ENCODE peak calls at places on chromosomes 13 and 19, in four cellular contexts. Y is lung, S is PC-3, G is GM23248. P is an unnamed sample.

GRCh38 chr19:1232652-1233360 is 5.0 kb downstream of the CBARP start:
- DNase-seq in S (peak; percentile 42), Y (no peak), G (peak; percentile 40), P (no peak)

GRCh38 chr13:44382635-44383145 is 9.1 kb downstream of the SERP2 start:
- DNase-seq in S (no peak), G (no peak), Y (no peak), P (no peak)

GRCh38 chr13:67134322-67135129 is 95.6 kb downstream of the PCDH9 start:
- DNase-seq in G (no peak), Y (no peak), S (no peak), P (no peak)

GRCh38 chr19:33388231-33388816 is 14.8 kb downstream of the CEBPG start:
- DNase-seq in Y (no peak), S (no peak), G (no peak), P (no peak)

GRCh38 chr13:51895906-51896888 is 34.4 kb downstream of the CCDC70 start:
- DNase-seq in Y (peak; percentile 55), S (peak; percentile 57), G (peak; percentile 76), P (peak; percentile 39)

GRCh38 chr19:50728084-50728737 is 5.0 kb downstream of the CLEC11A start:
- DNase-seq in Y (no peak), G (peak; percentile 77), S (no peak), P (no peak)

GRCh38 chr13:20412761-20413355 is 112.8 kb downstream of the CRYL1 start:
- DNase-seq in S (peak; percentile 13), G (peak; percentile 20), Y (no peak), P (no peak)

GRCh38 chr13:106753241-106753640 is 185.3 kb upstream of the ARGLU1 start:
- DNase-seq in G (no peak), S (no peak), Y (no peak), P (no peak)

GRCh38 chr13:40982772-40983171 is 36.3 kb downstream of the ELF1 start:
- DNase-seq in S (no peak), G (peak; percentile 44), Y (no peak), P (no peak)

GRCh38 chr19:53193534-53194222 is 520 bp upstream of the ZNF665 start:
- DNase-seq in G (no peak), S (no peak), Y (no peak), P (no peak)

GRCh38 chr13:42498521-42498920 is 75.4 kb upstream of the TNFSF11 start:
- DNase-seq in G (no peak), S (no peak), Y (no peak), P (no peak)

GRCh38 chr13:51607165-51607564 is 22.9 kb downstream of the WDFY2 start:
- DNase-seq in S (no peak), G (no peak), Y (peak; percentile 54), P (no peak)

GRCh38 chr19:35116085-35116801 is 620 bp downstream of the FXYD3 start:
- DNase-seq in G (no peak), S (peak; percentile 76), Y (peak; percentile 67), P (peak; percentile 81)

GRCh38 chr19:35958660-35959039 is 22.5 kb downstream of the LRFN3 start:
- DNase-seq in S (no peak), Y (no peak), G (no peak), P (no peak)

GRCh38 chr19:1244693-1245451 is 3.3 kb downstream of the ATP5F1D start:
- DNase-seq in Y (peak; percentile 77), G (peak; percentile 65), S (no peak), P (no peak)

GRCh38 chr13:79501538-79502232 is 20.7 kb downstream of the NDFIP2 start:
- DNase-seq in S (peak; percentile 14), G (peak; percentile 29), Y (no peak), P (no peak)

GRCh38 chr13:78603240-78603947 is at the start of gene POU4F1:
- DNase-seq in G (no peak), Y (no peak), S (no peak), P (no peak)

GRCh38 chr13:49441846-49442245 is 2.0 kb downstream of the CAB39L start:
- DNase-seq in Y (no peak), S (peak; percentile 63), G (no peak), P (no peak)

GRCh38 chr13:48994731-48995130 is 19.0 kb downstream of the FNDC3A start:
- DNase-seq in G (peak; percentile 37), S (no peak), Y (no peak), P (no peak)

GRCh38 chr13:43835701-43836100 is 43.8 kb downstream of the CCDC122 start:
- DNase-seq in Y (no peak), G (peak; percentile 37), S (no peak), P (no peak)

GRCh38 chr13:67298297-67298696 is 68.2 kb upstream of the PCDH9 start:
- DNase-seq in Y (no peak), G (no peak), S (no peak), P (no peak)

GRCh38 chr19:17889609-17890214 is 18.0 kb downstream of the SLC5A5 start:
- DNase-seq in G (peak; percentile 63), S (peak; percentile 67), Y (no peak), P (peak; percentile 32)

GRCh38 chr19:49422407-49423277 is 599 bp downstream of the PTH2 start:
- DNase-seq in G (peak; percentile 63), S (no peak), Y (no peak), P (no peak)

GRCh38 chr13:71799320-71799719 is 67.7 kb downstream of the DACH1 start:
- DNase-seq in Y (no peak), G (no peak), S (no peak), P (no peak)

GRCh38 chr13:46172531-46172991 is 9.4 kb downstream of the LCP1 start:
- DNase-seq in G (no peak), S (no peak), Y (no peak), P (no peak)

GRCh38 chr19:36939153-36939552 is 23.0 kb downstream of the ZNF568 start:
- DNase-seq in G (no peak), Y (no peak), S (no peak), P (no peak)

GRCh38 chr13:112545866-112546265 is 42.1 kb downstream of the TUBGCP3 start:
- DNase-seq in G (peak; percentile 88), Y (no peak), S (no peak), P (no peak)

GRCh38 chr13:79973533-79973963 is 367.4 kb downstream of the SPRY2 start:
- DNase-seq in Y (no peak), G (peak; percentile 24), S (no peak), P (no peak)

GRCh38 chr13:48315981-48316380 is 12.4 kb downstream of the RB1 start:
- DNase-seq in Y (no peak), G (no peak), S (no peak), P (no peak)

GRCh38 chr13:45231722-45232121 is 30.9 kb upstream of the KCTD4 start:
- DNase-seq in S (no peak), G (peak; percentile 35), Y (no peak), P (no peak)

GRCh38 chr19:49746206-49746958 is 16.7 kb downstream of the TSKS start:
- DNase-seq in G (peak; percentile 29), Y (peak; percentile 46), S (peak; percentile 46), P (no peak)

GRCh38 chr13:95139186-95139585 is 162.1 kb downstream of the ABCC4 start:
- DNase-seq in G (no peak), Y (no peak), S (no peak), P (no peak)

GRCh38 chr19:41224632-41225031 is 5.6 kb downstream of the AXL start:
- DNase-seq in Y (no peak), G (no peak), S (no peak), P (no peak)

GRCh38 chr19:41223431-41224234 is 4.6 kb downstream of the AXL start:
- DNase-seq in Y (no peak), S (peak; percentile 92), G (peak; percentile 91), P (peak; percentile 91)

GRCh38 chr19:41219924-41220567 is 1.0 kb downstream of the AXL start:
- DNase-seq in G (peak; percentile 81), S (peak; percentile 27), Y (no peak), P (peak; percentile 39)

GRCh38 chr19:41221514-41222205 is 2.6 kb downstream of the AXL start:
- DNase-seq in S (no peak), G (no peak), Y (no peak), P (no peak)

DNA sequence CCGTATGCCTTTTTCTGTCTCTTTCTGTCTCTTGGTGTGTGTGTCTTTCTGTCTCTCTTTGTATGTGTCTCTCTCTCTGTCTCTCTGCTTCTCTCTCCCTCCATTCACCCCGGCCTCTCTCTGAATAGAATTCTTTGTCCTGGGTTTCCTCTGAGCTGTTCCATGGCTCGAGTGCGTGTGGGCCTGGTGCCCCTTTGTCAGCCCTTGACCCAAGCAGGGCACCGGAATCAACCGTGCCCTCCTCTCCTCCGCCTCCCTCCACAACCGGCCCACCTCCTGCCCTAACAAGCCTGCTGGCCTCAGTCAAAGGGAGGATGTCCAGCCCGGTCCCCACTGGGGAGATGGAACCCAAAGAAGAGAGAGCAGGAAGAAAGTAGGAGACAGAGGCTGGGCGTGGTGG is 3.2 kb downstream of the AXL start:
- DNase-seq in S (no peak), G (no peak), Y (no peak), P (no peak)
- H3K27ac ChIP-seq in S (peak overlapping the region; percentile 61), G (peak overlapping the region; percentile 92), Y (no peak overlapping the region), P (no peak overlapping the region)

GRCh38 chr13:57629821-57630235 is 1.7 kb upstream of the PCDH17 start:
- DNase-seq in S (peak; percentile 23), G (peak; percentile 67), Y (peak; percentile 81), P (no peak)

GRCh38 chr13:57631607-57632275 is at the start of gene PCDH17:
- DNase-seq in Y (peak; percentile 42), S (no peak), G (peak; percentile 43), P (no peak)

GRCh38 chr13:57629391-57629804 is 2.1 kb upstream of the PCDH17 start:
- DNase-seq in G (peak; percentile 14), Y (no peak), S (no peak), P (no peak)

GRCh38 chr13:57632276-57633140 is 964 bp downstream of the PCDH17 start:
- DNase-seq in S (no peak), G (no peak), Y (no peak), P (no peak)

GRCh38 chr13:57630661-57631606 is 610 bp upstream of the PCDH17 start:
- DNase-seq in S (peak; percentile 14), Y (no peak), G (peak; percentile 23), P (no peak)
- H3K27me3 ChIP-seq in S (peaks cover 58% of the 10 kb centered on the region), Y (peaks cover 5% of the 10 kb centered on the region), G (peaks cover 74% of the 10 kb centered on the region), P (no peaks in the 10 kb centered on the region)

DNA sequence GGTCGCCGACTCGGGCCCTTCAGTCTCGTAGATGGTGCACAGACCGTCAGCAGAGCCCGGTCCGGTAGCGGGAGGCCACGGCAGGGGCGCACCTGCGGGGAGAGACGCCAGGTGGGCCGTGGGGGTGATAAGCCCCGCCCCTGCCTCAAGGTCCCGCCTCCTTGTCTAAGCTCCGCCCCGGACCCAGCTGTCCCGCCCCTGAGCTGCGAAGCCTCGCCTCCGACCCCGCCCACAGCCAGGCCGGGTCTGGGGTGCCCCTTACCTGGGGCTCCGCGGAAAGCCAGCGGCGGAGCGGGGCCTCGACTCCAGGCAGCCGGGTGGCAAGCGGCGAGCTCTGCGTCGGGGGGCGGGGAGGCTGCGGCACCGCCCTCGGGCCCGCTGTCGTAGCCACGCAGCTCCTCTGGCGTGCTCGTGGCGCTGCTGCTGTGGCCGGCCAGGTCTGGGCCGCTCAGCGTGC is 4.7 kb downstream of the PRR36 start:
- DNase-seq in G (peak; percentile 67), S (peak; percentile 80), Y (peak; percentile 64), P (peak; percentile 63)
- H3K4me1 ChIP-seq in G (no peaks in the 10 kb centered on the region), S (peaks cover 24% of the 10 kb centered on the region), Y (no peaks in the 10 kb centered on the region), P (peaks cover 26% of the 10 kb centered on the region)

GRCh38 chr19:45421953-45422498 is 1.7 kb downstream of the ERCC1 start:
- DNase-seq in S (no peak), G (no peak), Y (no peak), P (no peak)

GRCh38 chr19:45419895-45420294 is 3.8 kb downstream of the ERCC1 start:
- DNase-seq in S (no peak), Y (no peak), G (no peak), P (no peak)

GRCh38 chr19:45419396-45419795 is 4.3 kb downstream of the ERCC1 start:
- DNase-seq in Y (no peak), G (no peak), S (no peak), P (no peak)

GRCh38 chr19:45420356-45420755 is 3.4 kb downstream of the ERCC1 start:
- DNase-seq in G (no peak), S (no peak), Y (no peak), P (no peak)

GRCh38 chr19:45420871-45421270 is 2.8 kb downstream of the ERCC1 start:
- DNase-seq in G (no peak), S (no peak), Y (no peak), P (no peak)
- H3K27ac ChIP-seq in G (no peak overlapping the region), S (no peak overlapping the region), Y (no peak overlapping the region), P (no peak overlapping the region)

P was measured in PC-9.